ENCODE peak calls at places on chromosomes 5 and 9, in seven cellular contexts. I is aorta; N is WERI-Rb-1; Q is CD4-positive, CD25-positive, alpha-beta regulatory T cell; R is heart right ventricle; L is OCI-LY7; V is naive thymus-derived CD4-positive, alpha-beta T cell. P is an unnamed sample.

GRCh38 chr9:13502503-13502902 is 223.0 kb upstream of the MPDZ start:
- DNase-seq in I (no peak), N (no peak), Q (no peak), R (peak), L (no peak), V (no peak), P (no peak)

GRCh38 chr9:129761293-129761900 is 8.6 kb upstream of the PTGES start:
- DNase-seq in I (no peak), N (no peak), Q (no peak), R (peak), L (no peak), V (no peak), P (no peak)

GRCh38 chr9:28289732-28290131 is 716.5 kb upstream of the C9orf72 start:
- DNase-seq in I (no peak), N (no peak), Q (no peak), R (no peak), L (no peak), V (no peak), P (no peak)

GRCh38 chr9:76013797-76014196 is 123.3 kb downstream of the PCSK5 start:
- DNase-seq in I (no peak), N (no peak), Q (no peak), R (no peak), L (no peak), V (no peak), P (no peak)

GRCh38 chr5:163506726-163507125 is 1.3 kb downstream of the MAT2B start:
- DNase-seq in I (no peak), N (no peak), Q (no peak), R (no peak), L (no peak), V (no peak), P (no peak)

GRCh38 chr9:132233138-132233537 is 71.3 kb downstream of the NTNG2 start:
- DNase-seq in I (no peak), N (no peak), Q (no peak), R (no peak), L (no peak), V (no peak), P (no peak)

GRCh38 chr5:113524927-113525326 is 11.4 kb downstream of the YTHDC2 start:
- DNase-seq in I (no peak), N (no peak), Q (no peak), R (no peak), L (peak), V (no peak), P (no peak)

GRCh38 chr5:96144289-96144688 is 182.6 kb upstream of the ELL2 start:
- DNase-seq in I (no peak), N (no peak), Q (no peak), R (no peak), L (no peak), V (no peak), P (peak)

GRCh38 chr5:10244357-10244944 is 5.2 kb downstream of the ATPSCKMT start:
- DNase-seq in I (no peak), N (no peak), Q (no peak), R (no peak), L (no peak), V (no peak), P (peak)

GRCh38 chr5:10246761-10247160 is 2.9 kb downstream of the ATPSCKMT start:
- DNase-seq in I (no peak), N (no peak), Q (no peak), R (no peak), L (no peak), V (no peak), P (peak)

GRCh38 chr5:10248378-10249260 is 1.1 kb downstream of the ATPSCKMT start:
- DNase-seq in I (no peak), N (no peak), Q (no peak), R (no peak), L (peak), V (no peak), P (peak)

GRCh38 chr5:10243660-10244240 is 5.9 kb downstream of the ATPSCKMT start:
- DNase-seq in I (no peak), N (no peak), Q (no peak), R (no peak), L (no peak), V (no peak), P (no peak)
- H3K4me3 ChIP-seq in I (no peak), N (no peak), Q (no peak), R (no peak), L (no peak), V (no peak), P (no peak)

GRCh38 chr9:91126761-91127420 is 234.8 kb downstream of the AUH start:
- DNase-seq in I (no peak), N (no peak), Q (no peak), R (no peak), L (no peak), V (no peak), P (no peak)
- H3K27ac ChIP-seq in I (no peak), N (no peak), Q (no peak), R (no peak), L (no peak), V (no peak), P (no peak)

GRCh38 chr5:146026307-146027010 is 78.9 kb downstream of the PLAC8L1 start:
- DNase-seq in I (no peak), N (no peak), Q (no peak), R (no peak), L (no peak), V (no peak), P (peak)
- H3K4me3 ChIP-seq in I (no peak), N (no peak), Q (no peak), R (no peak), L (no peak), V (no peak), P (no peak)

GRCh38 chr5:138339086-138339456 is 1.0 kb downstream of the FAM53C start:
- DNase-seq in I (no peak), N (no peak), Q (no peak), R (no peak), L (peak), V (no peak), P (peak)

GRCh38 chr5:138337685-138338410 is at the start of gene FAM53C:
- DNase-seq in I (peak), N (peak), Q (peak), R (peak), L (peak), V (peak), P (peak)

GRCh38 chr5:138339464-138339863 is 1.4 kb downstream of the FAM53C start:
- DNase-seq in I (no peak), N (no peak), Q (no peak), R (no peak), L (peak), V (no peak), P (no peak)

GRCh38 chr5:138336952-138337684 is 948 bp upstream of the FAM53C start:
- DNase-seq in I (peak), N (peak), Q (peak), R (peak), L (no peak), V (no peak), P (no peak)

GRCh38 chr5:138338411-138339085 is 482 bp downstream of the FAM53C start:
- DNase-seq in I (no peak), N (no peak), Q (no peak), R (no peak), L (peak), V (no peak), P (peak)
- H3K27ac ChIP-seq in I (peak), N (peak), Q (peak), R (peak), L (peak), V (peak), P (peak)

P was measured in endodermal cell.